ENCODE peak calls at places on chromosomes 16 and 17, in five cellular contexts. One of them, this sample, is unnamed.

GRCh38 chr16:27853101-27853500 is 210.4 kb downstream of the GSG1L start:
- DNase-seq in tibial nerve: no peak
- DNase-seq in ovary: no peak
- DNase-seq in breast epithelium: no peak
- DNase-seq in A549: no peak
- DNase-seq in this sample: peak; percentile 20

GRCh38 chr17:48759288-48759687 is 30.7 kb upstream of the HOXB13 start:
- DNase-seq in breast epithelium: no peak
- DNase-seq in tibial nerve: no peak
- DNase-seq in A549: no peak
- DNase-seq in ovary: no peak
- DNase-seq in this sample: no peak

GRCh38 chr16:19704321-19705130 is 13.5 kb downstream of the KNOP1 start:
- DNase-seq in ovary: peak; percentile 45
- DNase-seq in A549: no peak
- DNase-seq in tibial nerve: peak; percentile 66
- DNase-seq in breast epithelium: no peak
- DNase-seq in this sample: peak; percentile 69

GRCh38 chr17:82390015-82390859 is 18.7 kb downstream of the UTS2R start:
- DNase-seq in ovary: no peak
- DNase-seq in tibial nerve: no peak
- DNase-seq in A549: no peak
- DNase-seq in breast epithelium: no peak
- DNase-seq in this sample: no peak

GRCh38 chr17:32664936-32665583 is 178.3 kb downstream of the CDK5R1 start:
- DNase-seq in ovary: no peak
- DNase-seq in tibial nerve: no peak
- DNase-seq in A549: no peak
- DNase-seq in breast epithelium: no peak
- DNase-seq in this sample: no peak

GRCh38 chr17:38572665-38573365 is 32.9 kb downstream of the SRCIN1 start:
- DNase-seq in ovary: no peak
- DNase-seq in A549: peak; percentile 87
- DNase-seq in breast epithelium: no peak
- DNase-seq in tibial nerve: no peak
- DNase-seq in this sample: no peak

GRCh38 chr16:54282202-54282922 is 4.2 kb downstream of the IRX3 start:
- DNase-seq in breast epithelium: peak; percentile 78
- DNase-seq in A549: peak; percentile 77
- DNase-seq in ovary: peak; percentile 35
- DNase-seq in tibial nerve: no peak
- DNase-seq in this sample: no peak

GRCh38 chr17:31329221-31329620 is 7.8 kb upstream of the EVI2A start:
- DNase-seq in ovary: no peak
- DNase-seq in A549: no peak
- DNase-seq in tibial nerve: no peak
- DNase-seq in breast epithelium: no peak
- DNase-seq in this sample: no peak

GRCh38 chr17:60391419-60392041 is 403 bp downstream of the USP32 start:
- DNase-seq in breast epithelium: no peak
- DNase-seq in tibial nerve: peak; percentile 39
- DNase-seq in A549: peak; percentile 85
- DNase-seq in ovary: no peak
- DNase-seq in this sample: no peak

GRCh38 chr17:19876524-19877161 is 8.9 kb upstream of the ULK2 start:
- DNase-seq in A549: no peak
- DNase-seq in breast epithelium: no peak
- DNase-seq in tibial nerve: peak; percentile 37
- DNase-seq in ovary: no peak
- DNase-seq in this sample: peak; percentile 80

GRCh38 chr17:62703269-62703775 is 75.9 kb downstream of the MRC2 start:
- DNase-seq in tibial nerve: no peak
- DNase-seq in ovary: peak; percentile 52
- DNase-seq in breast epithelium: peak; percentile 57
- DNase-seq in A549: peak; percentile 38
- DNase-seq in this sample: peak; percentile 73

GRCh38 chr17:76137351-76138233 is 3.5 kb downstream of the FOXJ1 start:
- DNase-seq in breast epithelium: no peak
- DNase-seq in A549: no peak
- DNase-seq in tibial nerve: no peak
- DNase-seq in ovary: no peak
- DNase-seq in this sample: no peak

GRCh38 chr16:19196871-19197270 is 28.8 kb downstream of the SYT17 start:
- DNase-seq in tibial nerve: no peak
- DNase-seq in ovary: no peak
- DNase-seq in breast epithelium: peak; percentile 19
- DNase-seq in A549: no peak
- DNase-seq in this sample: no peak

GRCh38 chr17:18992454-18993130 is 12.0 kb downstream of the FAM83G start:
- DNase-seq in ovary: no peak
- DNase-seq in tibial nerve: no peak
- DNase-seq in breast epithelium: no peak
- DNase-seq in A549: no peak
- DNase-seq in this sample: no peak

GRCh38 chr16:84593825-84594724 is 23.8 kb downstream of the COTL1 start:
- DNase-seq in ovary: no peak
- DNase-seq in tibial nerve: no peak
- DNase-seq in breast epithelium: no peak
- DNase-seq in A549: no peak
- DNase-seq in this sample: no peak

GRCh38 chr16:73036074-73036826 is 11.7 kb downstream of the ZFHX3 start:
- DNase-seq in breast epithelium: no peak
- DNase-seq in A549: no peak
- DNase-seq in tibial nerve: no peak
- DNase-seq in ovary: no peak
- DNase-seq in this sample: no peak

GRCh38 chr17:63529711-63530556 is 6.8 kb downstream of the KCNH6 start:
- DNase-seq in ovary: no peak
- DNase-seq in A549: no peak
- DNase-seq in tibial nerve: no peak
- DNase-seq in breast epithelium: no peak
- DNase-seq in this sample: no peak

GRCh38 chr17:35684046-35684802 is 47.2 kb upstream of the RASL10B start:
- DNase-seq in ovary: no peak
- DNase-seq in A549: no peak
- DNase-seq in breast epithelium: no peak
- DNase-seq in tibial nerve: no peak
- DNase-seq in this sample: no peak

GRCh38 chr17:28997811-28998210 is 8.0 kb downstream of the SEZ6 start:
- DNase-seq in ovary: no peak
- DNase-seq in A549: no peak
- DNase-seq in breast epithelium: no peak
- DNase-seq in tibial nerve: no peak
- DNase-seq in this sample: no peak

GRCh38 chr16:4083347-4083870 is 32.8 kb downstream of the ADCY9 start:
- DNase-seq in ovary: no peak
- DNase-seq in tibial nerve: no peak
- DNase-seq in A549: no peak
- DNase-seq in breast epithelium: no peak
- DNase-seq in this sample: no peak

GRCh38 chr17:6831662-6832263 is at the start of gene TEKT1:
- DNase-seq in ovary: peak; percentile 32
- DNase-seq in tibial nerve: peak; percentile 57
- DNase-seq in A549: peak; percentile 86
- DNase-seq in breast epithelium: peak; percentile 81
- DNase-seq in this sample: peak; percentile 73

GRCh38 chr17:67411396-67411795 is 34.3 kb downstream of the PITPNC1 start:
- DNase-seq in tibial nerve: no peak
- DNase-seq in ovary: no peak
- DNase-seq in A549: no peak
- DNase-seq in breast epithelium: no peak
- DNase-seq in this sample: no peak

GRCh38 chr17:74566132-74566753 is 1.1 kb downstream of the CD300H start:
- DNase-seq in A549: peak; percentile 51
- DNase-seq in ovary: no peak
- DNase-seq in tibial nerve: peak; percentile 19
- DNase-seq in breast epithelium: no peak
- DNase-seq in this sample: no peak

GRCh38 chr16:87461466-87461975 is 31.3 kb downstream of the ZCCHC14 start:
- DNase-seq in tibial nerve: peak; percentile 28
- DNase-seq in A549: peak; percentile 94
- DNase-seq in ovary: no peak
- DNase-seq in breast epithelium: peak; percentile 91
- DNase-seq in this sample: peak; percentile 81

GRCh38 chr17:52420555-52421078 is 262.1 kb upstream of the CA10 start:
- DNase-seq in breast epithelium: no peak
- DNase-seq in A549: no peak
- DNase-seq in ovary: no peak
- DNase-seq in tibial nerve: no peak
- DNase-seq in this sample: no peak

GRCh38 chr17:83203073-83203471 is 123.7 kb downstream of the METRNL start:
- DNase-seq in ovary: peak; percentile 14
- DNase-seq in A549: no peak
- DNase-seq in breast epithelium: peak; percentile 52
- DNase-seq in tibial nerve: peak; percentile 88
- DNase-seq in this sample: peak; percentile 88

GRCh38 chr16:10851512-10851911 is 25.5 kb upstream of the CIITA start:
- DNase-seq in tibial nerve: no peak
- DNase-seq in breast epithelium: no peak
- DNase-seq in A549: no peak
- DNase-seq in ovary: no peak
- DNase-seq in this sample: no peak

DNA sequence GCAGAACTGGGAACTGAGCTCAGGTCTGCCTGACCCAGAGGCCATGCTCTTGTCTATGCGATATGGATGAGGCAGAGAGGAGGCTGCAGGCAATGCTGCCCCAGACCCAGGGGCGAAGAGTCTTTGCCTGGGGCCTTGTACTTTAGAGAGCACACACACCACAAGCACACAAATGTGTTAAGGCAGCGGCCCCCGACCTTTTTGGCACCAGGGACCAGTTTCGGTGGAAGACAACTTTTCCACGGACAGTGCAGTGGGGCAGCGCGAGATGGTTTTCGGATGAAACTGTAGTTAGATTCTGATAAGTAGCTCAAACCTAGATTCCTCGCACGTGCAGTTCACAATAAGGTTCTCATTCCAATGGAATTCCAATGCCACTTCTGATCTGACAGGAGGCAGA is 6.7 kb downstream of the MT4 start:
- DNase-seq in ovary: no peak
- DNase-seq in A549: no peak
- DNase-seq in breast epithelium: no peak
- DNase-seq in tibial nerve: no peak
- DNase-seq in this sample: peak; percentile 27
- H3K27ac ChIP-seq in ovary: no peak overlapping the region
- H3K27ac ChIP-seq in A549: no peak overlapping the region
- H3K27ac ChIP-seq in breast epithelium: no peak overlapping the region
- H3K27ac ChIP-seq in tibial nerve: no peak overlapping the region
- H3K27ac ChIP-seq in this sample: no peak overlapping the region

DNA sequence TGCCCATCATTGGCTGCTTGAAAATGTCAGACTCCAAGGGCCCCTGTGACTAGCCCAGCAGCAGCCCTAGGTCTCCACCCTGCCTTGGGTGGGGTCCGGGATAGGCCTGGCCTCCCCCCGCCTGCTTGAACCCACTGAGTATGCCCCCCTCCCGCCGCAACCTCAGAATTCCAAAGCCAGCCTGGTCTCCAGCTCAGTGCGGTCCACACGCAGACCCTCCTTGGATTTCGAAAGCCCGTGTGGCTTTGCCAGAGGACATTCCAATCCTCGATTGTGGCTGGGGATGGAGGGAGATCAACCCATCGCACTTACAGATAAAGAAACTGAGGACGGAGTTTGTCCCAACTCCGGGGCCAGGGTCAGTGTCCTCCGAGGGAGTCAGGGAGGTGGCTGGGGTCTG is 6.4 kb downstream of the DPEP1 start:
- DNase-seq in A549: no peak
- DNase-seq in breast epithelium: no peak
- DNase-seq in ovary: no peak
- DNase-seq in tibial nerve: no peak
- DNase-seq in this sample: no peak
- TF ChIP-seq CTCF in A549: no peak
- TF ChIP-seq CTCF in breast epithelium: no peak
- TF ChIP-seq CTCF in ovary: no peak
- TF ChIP-seq CTCF in tibial nerve: no peak
- TF ChIP-seq CTCF in this sample: no peak

DNA sequence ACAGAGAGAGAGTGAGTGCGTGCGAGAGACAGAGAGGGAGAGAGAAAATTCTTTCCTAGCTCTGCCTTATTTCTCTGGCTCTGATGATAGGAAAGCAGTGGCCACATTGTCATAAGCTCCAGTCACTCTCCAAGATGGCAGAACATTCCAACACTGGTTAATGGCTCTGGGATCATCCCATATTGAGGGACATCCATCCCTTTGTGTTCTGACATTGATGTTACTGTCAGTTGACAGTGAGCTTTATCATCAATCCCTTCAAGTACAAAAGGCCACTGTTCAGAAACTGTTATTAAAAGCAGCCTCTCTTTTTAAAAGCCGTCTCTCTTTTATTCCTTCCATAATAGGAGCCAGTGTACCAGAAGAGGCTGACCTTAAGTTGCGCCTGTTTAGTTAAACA is 1084.9 kb upstream of the RBFOX1 start:
- DNase-seq in tibial nerve: no peak
- DNase-seq in breast epithelium: no peak
- DNase-seq in ovary: no peak
- DNase-seq in A549: no peak
- DNase-seq in this sample: no peak
- TF ChIP-seq POLR2A in tibial nerve: no peak
- TF ChIP-seq POLR2A in breast epithelium: no peak
- TF ChIP-seq POLR2A in ovary: no peak
- TF ChIP-seq POLR2A in A549: no peak
- TF ChIP-seq POLR2A in this sample: no peak

GRCh38 chr16:17395849-17396480 is 74.8 kb downstream of the XYLT1 start:
- DNase-seq in breast epithelium: peak; percentile 36
- DNase-seq in tibial nerve: no peak
- DNase-seq in A549: no peak
- DNase-seq in ovary: no peak
- DNase-seq in this sample: peak; percentile 88

GRCh38 chr16:17391715-17392114 is 79.0 kb downstream of the XYLT1 start:
- DNase-seq in A549: no peak
- DNase-seq in breast epithelium: no peak
- DNase-seq in tibial nerve: no peak
- DNase-seq in ovary: no peak
- DNase-seq in this sample: no peak

GRCh38 chr16:17392127-17392856 is 78.5 kb downstream of the XYLT1 start:
- DNase-seq in ovary: no peak
- DNase-seq in tibial nerve: no peak
- DNase-seq in breast epithelium: no peak
- DNase-seq in A549: no peak
- DNase-seq in this sample: no peak

GRCh38 chr16:17389392-17389791 is 81.4 kb downstream of the XYLT1 start:
- DNase-seq in ovary: no peak
- DNase-seq in breast epithelium: no peak
- DNase-seq in A549: no peak
- DNase-seq in tibial nerve: no peak
- DNase-seq in this sample: no peak

DNA sequence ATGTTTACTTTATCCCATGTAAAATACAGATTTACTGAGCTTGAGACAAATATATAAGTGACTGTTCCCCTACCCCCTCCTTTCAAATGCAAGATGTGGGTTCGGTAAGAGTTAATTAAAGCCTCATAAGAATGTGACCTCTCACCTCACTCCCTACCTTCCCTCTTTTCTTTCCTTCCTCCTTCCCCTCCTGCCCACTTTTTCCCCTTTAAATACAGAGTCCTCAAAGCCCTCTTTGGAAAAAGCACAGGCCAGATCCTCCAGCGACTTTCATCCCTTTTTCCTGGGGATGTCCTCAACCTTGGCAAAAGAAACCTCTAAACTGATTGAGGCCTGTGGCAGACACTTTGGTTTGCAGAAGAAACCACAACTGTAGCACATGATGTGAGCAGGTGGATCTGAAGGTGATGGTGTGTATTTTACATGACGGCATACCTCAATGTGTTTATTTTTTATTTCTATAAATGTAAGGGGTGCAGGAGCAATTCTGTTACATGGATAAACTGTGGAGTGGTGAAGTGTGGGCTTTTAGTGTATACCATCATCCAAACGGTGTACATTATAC is 77.8 kb downstream of the XYLT1 start:
- DNase-seq in tibial nerve: no peak
- DNase-seq in ovary: no peak
- DNase-seq in A549: no peak
- DNase-seq in breast epithelium: no peak
- DNase-seq in this sample: no peak
- H3K27ac ChIP-seq in tibial nerve: no peak overlapping the region
- H3K27ac ChIP-seq in ovary: no peak overlapping the region
- H3K27ac ChIP-seq in A549: no peak overlapping the region
- H3K27ac ChIP-seq in breast epithelium: no peak overlapping the region
- H3K27ac ChIP-seq in this sample: peak overlapping the region; percentile 97

This sample was measured in sigmoid colon.